ENCODE peak calls at places on chromosomes 6 and 20, in six cellular contexts. S, T, N, Y, V and B are unnamed samples.

GRCh38 chr6:1560281-1561058 is 49.2 kb upstream of the FOXC1 start:
- DNase-seq in N (no peak), S (no peak), T (no peak), V (no peak), Y (no peak), B (no peak)

GRCh38 chr20:38894091-38894847 is 31.9 kb upstream of the FAM83D start:
- DNase-seq in Y (no peak), S (peak), N (no peak), T (peak), V (no peak), B (no peak)

GRCh38 chr6:19327684-19328083 is 509.5 kb upstream of the ID4 start:
- DNase-seq in S (no peak), V (no peak), N (no peak), T (no peak), Y (no peak), B (no peak)

GRCh38 chr6:129671442-129672344 is 38.3 kb downstream of the ARHGAP18 start:
- DNase-seq in V (no peak), N (no peak), T (no peak), S (no peak), Y (peak), B (no peak)

GRCh38 chr6:74851598-74851997 is 354.3 kb downstream of the COL12A1 start:
- DNase-seq in V (no peak), T (no peak), S (no peak), Y (no peak), N (peak), B (no peak)

GRCh38 chr6:113697642-113698410 is 159.3 kb upstream of the MARCKS start:
- DNase-seq in S (no peak), T (no peak), V (no peak), Y (no peak), N (peak), B (no peak)

GRCh38 chr6:19929312-19929711 is 92.1 kb downstream of the ID4 start:
- DNase-seq in T (no peak), V (no peak), N (no peak), Y (no peak), S (no peak), B (no peak)

GRCh38 chr6:104958178-104958520 is 1.2 kb downstream of the LIN28B start:
- DNase-seq in V (no peak), S (no peak), Y (no peak), T (no peak), N (no peak), B (no peak)

GRCh38 chr6:87675004-87675681 is 26.9 kb downstream of the AKIRIN2 start:
- DNase-seq in V (no peak), S (no peak), T (no peak), N (no peak), Y (no peak), B (no peak)

DNA sequence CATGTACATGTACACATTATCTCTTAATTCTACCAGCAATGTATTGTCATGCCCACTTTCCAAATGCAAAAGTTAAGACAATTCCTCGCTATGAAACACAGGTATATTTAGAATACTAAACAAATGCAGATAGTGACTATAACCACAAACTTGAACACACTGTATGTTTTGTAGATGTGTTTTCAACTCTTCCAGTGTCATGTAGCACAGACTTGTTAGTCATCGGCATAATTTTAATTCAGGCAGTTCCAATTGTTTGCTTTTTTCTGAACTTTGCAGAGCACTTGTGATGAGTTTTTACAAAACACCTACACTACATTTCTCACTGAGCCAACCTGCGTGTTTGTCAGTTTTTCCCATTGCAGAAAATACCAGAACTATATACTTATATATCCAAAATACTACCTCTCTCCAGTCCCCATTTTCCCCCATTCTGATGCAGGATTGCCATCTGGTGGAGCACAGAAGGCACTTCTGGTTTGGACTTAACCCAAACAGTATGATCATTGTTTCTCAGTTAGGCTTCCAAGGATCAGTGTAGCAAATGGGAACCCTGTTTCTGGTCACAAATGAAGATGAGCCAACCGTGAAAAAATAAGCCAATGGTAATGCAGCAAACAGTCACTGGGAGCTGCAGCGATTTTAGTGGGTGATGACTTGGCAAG is 143.4 kb downstream of the ADGRB3 start:
- DNase-seq in T (peak), N (peak), S (peak), V (peak), Y (no peak), B (peak)
- TF ChIP-seq USF2 in T (no peak), N (no peak), S (no peak), V (no peak), Y (no peak), B (no peak)

GRCh38 chr20:46642265-46642942 is 8.9 kb downstream of the SLC13A3 start:
- DNase-seq in N (no peak), V (no peak), Y (no peak), S (no peak), T (no peak), B (no peak)
- TF ChIP-seq USF2 in N (no peak), V (no peak), Y (no peak), S (no peak), T (no peak), B (no peak)

DNA sequence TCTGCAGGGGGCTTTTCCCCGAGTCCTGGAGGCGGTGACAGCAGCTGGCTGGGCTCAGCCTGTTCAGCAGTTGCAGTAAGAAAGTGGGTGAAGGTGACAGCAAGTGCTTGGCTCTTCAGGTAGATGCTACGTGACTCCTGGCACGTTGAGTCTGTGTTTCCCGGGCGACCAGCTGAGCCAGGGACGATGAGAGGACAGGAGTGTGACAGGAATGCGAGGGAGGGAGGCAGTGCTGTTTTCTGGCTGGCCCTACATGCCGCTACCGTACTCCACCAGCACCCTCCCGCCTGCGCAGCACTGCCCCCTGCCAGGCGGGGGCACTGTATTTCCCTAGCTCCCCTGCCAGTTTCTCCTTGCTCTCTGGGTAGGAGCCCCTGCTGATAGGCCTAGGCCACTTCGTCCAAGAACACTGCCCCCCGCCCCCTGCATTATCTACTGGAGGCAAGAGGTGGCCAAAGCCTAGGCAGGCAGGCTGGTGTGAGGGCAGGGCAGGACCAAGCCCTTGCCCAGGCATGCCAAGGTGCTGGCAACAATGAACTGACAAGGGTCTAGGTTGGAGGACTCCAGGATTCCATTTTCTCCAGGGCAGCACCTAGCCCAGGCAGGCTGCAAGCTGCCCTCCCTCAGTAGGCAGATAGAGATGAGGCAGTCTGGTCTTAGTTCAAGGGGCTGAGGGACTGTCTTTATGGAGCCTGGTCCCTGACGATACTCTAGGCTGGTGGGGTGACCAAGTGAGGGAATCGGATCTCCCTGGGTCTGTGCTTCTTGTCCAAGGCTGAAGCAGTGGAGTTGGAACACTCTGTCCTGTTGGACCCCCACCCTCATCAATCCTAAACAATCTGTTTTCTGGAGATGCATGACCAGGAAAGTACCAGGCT is 19.2 kb downstream of the MRPS18A start:
- DNase-seq in S (peak), Y (peak), T (peak), V (peak), N (peak), B (peak)
- TF ChIP-seq USF2 in S (no peak), Y (no peak), T (no peak), V (no peak), N (no peak), B (no peak)

GRCh38 chr6:11601776-11602605 is 64.4 kb downstream of the TMEM170B start:
- DNase-seq in V (no peak), Y (no peak), S (no peak), N (no peak), T (peak), B (peak)
- TF ChIP-seq USF2 in V (no peak), Y (no peak), S (no peak), N (no peak), T (no peak), B (no peak)

DNA sequence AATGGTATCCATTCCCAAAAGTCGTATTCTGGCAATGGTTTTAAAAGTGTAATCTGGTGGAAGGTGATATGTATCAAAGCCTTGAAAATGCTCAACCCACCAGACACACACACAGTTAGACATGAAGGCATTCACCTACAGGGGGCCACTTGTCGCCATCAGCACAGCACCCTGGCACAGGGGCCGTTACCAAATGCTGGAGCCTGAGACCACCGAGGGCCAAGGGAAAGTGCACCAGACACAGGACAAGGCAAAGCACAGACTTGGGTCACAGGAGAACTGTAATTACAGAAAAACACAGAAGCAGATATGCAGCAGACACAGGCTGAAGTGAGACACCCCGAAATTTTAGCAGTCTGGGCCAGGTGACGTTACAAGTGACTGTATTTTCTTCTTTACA is 9.3 kb downstream of the TAF4 start:
- DNase-seq in T (no peak), V (no peak), N (no peak), Y (no peak), S (no peak), B (no peak)
- TF ChIP-seq USF2 in T (no peak), V (no peak), N (no peak), Y (no peak), S (no peak), B (no peak)

DNA sequence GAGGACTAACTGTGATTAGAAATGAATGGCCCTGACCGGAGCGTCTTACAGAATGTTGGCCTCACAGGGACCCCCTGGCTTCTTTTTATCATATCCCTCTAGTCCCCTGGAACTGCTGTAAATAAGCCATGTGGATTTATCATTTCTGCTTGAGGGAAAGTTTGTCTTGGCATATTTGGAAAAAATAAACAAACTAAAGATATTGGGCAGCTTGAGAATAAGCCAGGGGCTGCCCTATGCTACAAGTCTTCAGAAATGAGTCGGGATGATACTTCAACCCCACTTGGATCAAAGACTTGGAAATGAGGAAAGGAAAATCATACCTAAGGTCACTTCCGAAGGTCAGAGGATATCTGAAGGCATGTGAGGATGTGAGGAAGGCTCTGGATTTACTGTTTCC is 179.1 kb downstream of the THBS2 start:
- DNase-seq in S (no peak), V (no peak), T (no peak), N (peak), Y (no peak), B (no peak)
- TF ChIP-seq USF2 in S (no peak), V (no peak), T (no peak), N (no peak), Y (no peak), B (no peak)

GRCh38 chr6:69954733-69955132 is 88.4 kb downstream of the COL19A1 start:
- DNase-seq in N (no peak), S (no peak), T (no peak), V (no peak), Y (no peak), B (no peak)

GRCh38 chr6:69953491-69953890 is 87.1 kb downstream of the COL19A1 start:
- DNase-seq in Y (no peak), N (no peak), S (no peak), V (no peak), T (no peak), B (no peak)

GRCh38 chr6:69961251-69961650 is 94.9 kb downstream of the COL19A1 start:
- DNase-seq in N (no peak), Y (no peak), T (no peak), V (no peak), S (no peak), B (no peak)

GRCh38 chr6:69958978-69959377 is 92.6 kb downstream of the COL19A1 start:
- DNase-seq in V (no peak), T (no peak), N (no peak), S (no peak), Y (no peak), B (no peak)

GRCh38 chr6:69957990-69958559 is 91.7 kb downstream of the COL19A1 start:
- DNase-seq in N (peak), T (no peak), Y (no peak), S (no peak), V (no peak), B (no peak)
- TF ChIP-seq USF2 in N (no peak), T (no peak), Y (no peak), S (no peak), V (no peak), B (no peak)

GRCh38 chr6:13229205-13230085 is 98.9 kb downstream of the TBC1D7 start:
- DNase-seq in N (no peak), T (peak), V (no peak), Y (peak), S (no peak), B (peak)
- TF ChIP-seq USF2 in N (no peak), T (no peak), V (no peak), Y (no peak), S (no peak), B (no peak)